ENCODE peak calls at places on chromosomes 11 and 22, in five cellular contexts. N is H1, D is transverse colon, I is ovary, F is tibial nerve. X is an unnamed sample.

GRCh38 chr11:1564535-1565172 is 7.4 kb downstream of the DUSP8 start:
- DNase-seq in N (no peak), D (peak), I (peak), F (no peak), X (peak)

GRCh38 chr11:47179655-47179991 is 2.9 kb upstream of the ARFGAP2 start:
- DNase-seq in N (no peak), D (no peak), I (no peak), F (no peak), X (no peak)

GRCh38 chr11:20065040-20065805 is 95.1 kb downstream of the DBX1 start:
- DNase-seq in N (no peak), D (no peak), I (no peak), F (no peak), X (no peak)

GRCh38 chr22:47357493-47357892 is 595.0 kb downstream of the TBC1D22A start:
- DNase-seq in N (no peak), D (no peak), I (no peak), F (no peak), X (peak)

GRCh38 chr11:134531331-134532135 is 119.5 kb upstream of the B3GAT1 start:
- DNase-seq in N (no peak), D (no peak), I (peak), F (no peak), X (peak)

GRCh38 chr11:9700105-9700801 is 36.4 kb downstream of the SWAP70 start:
- DNase-seq in N (no peak), D (no peak), I (no peak), F (no peak), X (no peak)

GRCh38 chr11:65695459-65696241 is 16.4 kb upstream of the KAT5 start:
- DNase-seq in N (no peak), D (peak), I (no peak), F (no peak), X (no peak)

GRCh38 chr11:111440416-111441205 is 61.5 kb upstream of the POU2AF1 start:
- DNase-seq in N (no peak), D (no peak), I (no peak), F (no peak), X (no peak)

GRCh38 chr11:33734441-33735165 is 1.6 kb downstream of the CD59 start:
- DNase-seq in N (no peak), D (peak), I (peak), F (no peak), X (peak)

GRCh38 chr11:1038921-1039320 is 2.4 kb upstream of the MUC6 start:
- DNase-seq in N (no peak), D (no peak), I (no peak), F (no peak), X (no peak)

GRCh38 chr11:38491986-38492385 is 1894.0 kb upstream of the RAG2 start:
- DNase-seq in N (no peak), D (no peak), I (no peak), F (no peak), X (no peak)

DNA sequence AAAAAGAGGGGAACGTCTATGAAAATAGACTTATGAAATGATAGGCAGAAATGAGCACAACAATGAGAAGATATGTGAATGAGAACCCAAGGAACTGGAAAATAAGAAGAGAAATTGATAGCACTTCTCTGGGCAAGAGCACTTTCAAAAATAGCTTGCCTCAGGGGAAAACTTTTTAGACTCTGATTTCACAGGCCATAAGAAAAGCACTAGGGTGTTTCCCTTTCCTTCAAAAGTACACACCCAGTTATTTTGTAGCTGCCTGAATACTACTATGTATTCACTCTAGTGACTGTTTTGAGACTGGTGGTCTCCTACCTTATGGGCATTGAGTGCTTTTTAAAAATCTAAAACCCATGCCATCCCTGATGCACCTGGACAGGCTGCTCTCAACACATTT is 172.3 kb upstream of the SOX6 start:
- DNase-seq in N (no peak), D (no peak), I (no peak), F (no peak), X (no peak)
- H3K4me3 ChIP-seq in N (no peak), D (no peak), I (no peak), F (no peak), X (no peak)

DNA sequence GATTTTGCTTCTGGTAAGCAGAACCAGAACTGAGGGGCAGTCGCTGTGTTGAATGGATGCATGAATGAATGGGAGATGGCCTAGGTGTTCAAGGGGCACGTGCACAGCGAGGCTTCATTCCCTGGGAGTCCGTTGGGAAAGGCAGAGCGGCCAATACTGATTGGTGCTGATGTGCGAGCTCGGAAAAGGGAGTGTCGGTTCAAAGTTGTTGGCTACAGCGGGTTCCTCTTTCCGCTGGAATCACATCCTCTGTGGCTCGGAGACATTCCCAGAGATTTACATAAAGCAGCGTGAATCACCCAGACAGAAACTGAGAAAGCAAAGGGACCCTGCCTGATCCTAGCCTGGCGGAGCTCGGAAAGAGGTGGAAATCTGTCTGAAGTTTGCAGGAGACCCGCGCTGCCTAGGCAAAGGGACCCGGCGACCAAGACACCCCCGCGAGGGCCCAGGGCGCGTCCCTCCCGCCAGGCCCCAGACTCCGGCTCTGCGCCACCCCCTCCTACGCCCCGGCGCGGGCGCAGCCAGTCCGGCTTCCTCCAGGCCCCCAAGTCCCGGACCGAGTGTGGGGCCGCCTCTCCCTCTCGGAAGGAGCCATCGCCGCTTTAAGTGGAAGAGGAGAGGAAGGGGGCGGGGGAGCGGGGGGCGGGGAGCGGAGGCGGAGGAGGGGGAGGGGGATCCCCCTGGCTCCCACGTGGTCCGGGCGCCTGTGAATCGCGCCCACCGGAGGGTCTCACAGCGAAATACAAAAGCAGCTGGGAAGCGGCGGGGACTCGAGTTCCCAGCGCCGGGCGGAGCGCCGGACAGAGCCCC is at the start of gene FJX1:
- DNase-seq in N (peak), D (peak), I (peak), F (no peak), X (peak)
- TF ChIP-seq POLR2A in N (no peak), D (no peak), I (no peak), F (no peak), X (no peak)

GRCh38 chr11:88301478-88302140 is 35.9 kb downstream of the CTSC start:
- DNase-seq in N (no peak), D (no peak), I (no peak), F (no peak), X (no peak)
- TF ChIP-seq EP300 in N (no peak), D (peak), I (no peak), F (no peak), X (no peak)

DNA sequence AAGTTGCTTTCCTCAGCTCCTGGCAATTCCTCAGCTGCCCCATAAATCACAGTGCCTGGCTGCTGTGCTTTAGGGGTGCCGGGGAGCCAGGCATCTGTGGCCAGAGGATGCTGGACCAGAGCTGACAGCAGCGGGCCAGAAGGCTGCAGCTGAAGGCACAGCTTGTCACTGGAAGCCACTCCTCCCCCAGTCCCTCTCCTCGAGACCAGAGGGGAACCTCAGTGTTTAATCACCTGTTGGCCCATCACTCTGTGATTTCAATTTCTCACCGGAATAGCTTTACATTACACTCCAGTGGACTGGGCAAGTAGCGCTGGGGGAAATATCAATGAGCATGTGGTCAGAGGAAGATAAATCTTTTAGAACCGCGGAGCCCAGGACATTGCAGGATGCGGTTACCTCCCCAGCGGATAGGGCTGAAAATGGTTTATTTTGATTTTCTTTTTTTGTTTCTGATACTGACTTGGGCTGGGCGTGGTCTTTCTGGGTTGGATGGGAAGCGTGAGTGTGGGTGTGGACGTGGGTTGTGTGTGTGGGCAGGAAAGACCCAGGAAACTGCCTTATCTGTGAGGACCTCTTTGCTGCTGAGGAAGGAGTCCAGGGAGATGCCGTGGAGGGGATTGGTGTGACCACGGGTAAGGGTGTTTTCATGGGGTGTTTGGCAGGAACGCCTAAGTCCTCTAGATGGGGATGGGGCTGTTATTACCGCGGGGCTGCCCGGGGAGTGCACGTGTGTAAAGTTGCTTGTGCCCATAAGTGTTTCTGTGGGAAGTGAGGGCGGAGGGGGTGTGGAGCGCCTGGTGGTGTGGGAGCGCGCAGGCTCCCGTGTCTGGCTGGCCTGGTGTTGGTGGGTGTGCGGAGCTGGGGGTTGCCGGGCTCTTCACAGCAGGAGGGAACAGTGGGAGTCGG is 4.0 kb downstream of the DAGLA start:
- DNase-seq in N (no peak), D (no peak), I (no peak), F (no peak), X (no peak)
- H3K4me3 ChIP-seq in N (no peak), D (no peak), I (no peak), F (no peak), X (no peak)

DNA sequence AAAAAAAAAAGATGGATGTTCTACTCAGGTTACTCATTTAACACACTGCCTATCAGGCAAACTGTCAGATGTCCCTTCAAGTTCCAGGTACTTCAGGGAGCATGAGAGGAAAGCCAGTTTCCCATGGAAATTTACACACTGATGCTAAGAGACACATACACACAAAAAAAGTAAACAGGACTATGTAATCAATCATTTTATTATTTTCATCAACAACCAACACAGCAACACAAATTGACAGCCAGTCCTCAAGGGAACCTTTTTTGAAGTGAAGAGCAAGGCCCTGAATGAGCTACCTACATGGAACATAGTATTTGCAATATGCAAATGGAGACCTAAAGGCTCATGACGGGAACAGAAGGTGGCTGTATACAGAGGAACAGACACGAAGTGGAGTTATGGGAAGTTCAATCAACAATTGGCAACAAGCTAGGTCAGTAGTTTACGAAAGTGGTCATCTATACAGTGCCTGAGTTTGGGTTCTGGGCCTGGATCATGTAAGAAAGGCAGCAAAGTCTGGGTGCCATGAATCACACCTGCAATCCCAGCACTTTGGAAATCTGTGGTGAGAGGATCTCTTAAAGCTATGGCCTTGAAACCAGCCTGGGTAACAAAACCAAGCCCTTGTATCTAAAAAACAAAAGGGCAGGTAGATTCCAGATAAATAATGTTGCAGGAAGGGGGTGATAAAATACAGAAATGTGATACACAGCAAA is 12.6 kb upstream of the WDR74 start:
- DNase-seq in N (no peak), D (no peak), I (no peak), F (no peak), X (no peak)
- TF ChIP-seq POLR2A in N (peak), D (no peak), I (no peak), F (no peak), X (no peak)

GRCh38 chr11:118633979-118634378 is 26.6 kb downstream of the PHLDB1 start:
- DNase-seq in N (no peak), D (no peak), I (no peak), F (no peak), X (no peak)
- TF ChIP-seq EP300 in N (no peak), D (no peak), I (no peak), F (no peak), X (no peak)

GRCh38 chr11:123228489-123229163 is 33.6 kb upstream of the CLMP start:
- DNase-seq in N (no peak), D (no peak), I (no peak), F (no peak), X (no peak)
- H3K4me3 ChIP-seq in N (no peak), D (no peak), I (no peak), F (no peak), X (no peak)

DNA sequence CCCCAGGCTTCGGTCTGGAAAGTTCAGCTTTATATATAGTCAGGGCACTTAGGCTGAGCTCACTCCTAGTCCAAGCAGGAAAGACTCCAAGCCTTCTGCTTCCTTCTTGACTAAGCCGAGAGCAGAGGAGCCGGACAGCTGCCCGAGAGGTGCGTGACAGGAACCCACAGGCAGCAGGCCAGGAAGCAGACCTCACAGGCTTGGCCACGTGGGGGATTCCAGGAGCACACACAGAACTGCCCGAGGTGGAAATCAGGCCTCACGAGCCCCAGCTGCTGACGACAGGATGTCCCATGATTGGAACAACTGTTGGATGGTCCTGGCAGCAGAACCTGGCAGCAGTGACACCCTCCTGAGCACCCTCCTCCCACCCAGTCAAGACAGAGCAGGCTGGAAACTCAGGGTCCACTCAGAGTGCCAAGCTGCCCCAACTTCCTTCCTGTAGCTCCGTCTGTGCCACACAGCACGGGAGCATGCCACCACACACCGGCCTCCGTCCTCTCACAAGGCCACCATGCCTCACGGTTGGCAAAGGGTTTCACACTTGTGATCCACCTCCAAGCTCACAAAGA is 5.4 kb downstream of the PLA2G6 start:
- DNase-seq in N (no peak), D (peak), I (peak), F (peak), X (no peak)
- TF ChIP-seq POLR2A in N (no peak), D (peak), I (no peak), F (no peak), X (no peak)

DNA sequence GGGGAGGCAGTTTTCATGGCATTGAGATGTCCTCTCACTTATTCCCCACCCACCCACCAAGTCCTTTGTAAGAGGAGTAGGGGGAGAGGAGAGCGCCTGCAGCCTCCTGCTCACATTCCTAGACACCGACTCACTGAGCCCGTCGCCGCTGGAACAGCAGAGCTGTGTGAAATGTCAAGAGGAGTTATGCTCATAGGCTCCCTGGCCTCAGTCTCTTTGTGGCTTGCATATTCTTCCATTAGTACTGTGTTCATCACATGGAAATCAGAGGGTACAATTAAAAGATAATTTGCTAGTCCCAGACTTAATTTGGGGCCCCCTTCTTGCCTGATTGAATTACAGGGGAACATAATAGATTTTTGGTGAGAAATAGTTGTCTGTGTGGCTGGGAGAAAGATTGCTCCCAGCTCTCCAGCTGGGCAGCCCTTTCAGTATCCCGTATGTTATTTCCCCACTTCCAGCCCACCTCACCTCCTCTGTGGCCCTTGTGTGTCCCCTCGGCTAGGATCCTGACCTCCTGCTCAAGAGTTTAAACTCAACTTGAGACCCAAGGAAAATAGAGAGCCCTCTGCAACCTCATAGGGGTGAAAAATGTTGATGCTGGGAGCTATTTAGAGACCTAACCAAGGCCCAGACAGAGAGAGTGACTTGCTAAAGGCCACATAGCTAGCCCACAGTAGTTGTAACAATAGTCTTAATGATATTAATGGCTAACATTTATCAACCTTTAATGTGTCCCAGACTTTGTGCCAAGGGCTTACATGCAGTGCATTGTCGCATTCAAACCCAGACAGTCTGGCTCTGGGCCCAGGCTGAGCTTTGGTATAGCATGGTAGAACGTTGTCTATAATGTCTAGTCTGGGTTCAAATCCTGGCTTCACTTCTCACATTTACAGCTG is 32.2 kb downstream of the LIMK2 start:
- DNase-seq in N (peak), D (no peak), I (no peak), F (no peak), X (no peak)
- TF ChIP-seq EP300 in N (no peak), D (no peak), I (no peak), F (no peak), X (no peak)

GRCh38 chr11:78351193-78351592 is 66.4 kb downstream of the GAB2 start:
- DNase-seq in N (no peak), D (no peak), I (no peak), F (no peak), X (no peak)
- H3K4me3 ChIP-seq in N (no peak), D (peak), I (no peak), F (peak), X (peak)